ENCODE peak calls at places on chromosome 6, in eight cellular contexts. K is fibroblast of mammary gland, A is nephron progenitor cell, S is ascending aorta, C is endothelial cell, U is ovary, Z is progenitor cell of endocrine pancreas, F is AG04450. V is an unnamed sample.

GRCh38 chr6:122610690-122611455 is 668 bp downstream of the PKIB start:
- DNase-seq in K (peak), Z (peak), U (no peak), F (no peak), A (peak), C (peak), S (peak), V (no peak)

GRCh38 chr6:22099241-22099640 is 197.6 kb downstream of the PRL start:
- DNase-seq in Z (no peak), C (no peak), U (no peak), K (no peak), A (no peak), F (no peak), S (no peak), V (no peak)

GRCh38 chr6:37643851-37644672 is 53.6 kb downstream of the MDGA1 start:
- DNase-seq in U (no peak), S (no peak), K (no peak), A (no peak), F (no peak), C (no peak), Z (no peak), V (no peak)

GRCh38 chr6:52994031-52994788 is 874 bp downstream of the GSTA4 start:
- DNase-seq in U (peak), K (peak), C (peak), Z (no peak), F (no peak), A (peak), S (peak), V (no peak)

GRCh38 chr6:89433637-89434499 is 916 bp downstream of the ANKRD6 start:
- DNase-seq in C (peak), S (peak), K (no peak), F (no peak), Z (peak), U (peak), A (peak), V (no peak)

GRCh38 chr6:69593706-69594105 is 203.1 kb downstream of the LMBRD1 start:
- DNase-seq in A (no peak), S (no peak), U (no peak), K (no peak), F (no peak), C (no peak), Z (no peak), V (no peak)

GRCh38 chr6:14861491-14861943 is 384.4 kb upstream of the JARID2 start:
- DNase-seq in S (no peak), C (no peak), F (no peak), A (no peak), U (no peak), K (no peak), Z (no peak), V (no peak)

GRCh38 chr6:156719395-156719719 is 57.8 kb upstream of the ARID1B start:
- DNase-seq in S (peak), C (no peak), A (no peak), Z (no peak), F (no peak), K (no peak), U (no peak), V (no peak)

GRCh38 chr6:19127085-19127484 is 710.1 kb upstream of the ID4 start:
- DNase-seq in U (no peak), S (no peak), C (no peak), Z (no peak), K (no peak), F (no peak), A (no peak), V (no peak)

GRCh38 chr6:49499121-49499520 is 602 bp upstream of the GLYATL3 start:
- DNase-seq in K (no peak), F (no peak), Z (no peak), S (no peak), U (no peak), C (no peak), A (no peak), V (no peak)

GRCh38 chr6:30645989-30646388 is 944 bp upstream of the C6orf136 start:
- DNase-seq in K (no peak), A (no peak), S (no peak), F (no peak), U (no peak), Z (no peak), C (no peak), V (no peak)

GRCh38 chr6:42222450-42222849 is 4.8 kb upstream of the MRPS10 start:
- DNase-seq in A (no peak), F (no peak), C (no peak), U (no peak), Z (no peak), K (no peak), S (no peak), V (no peak)

GRCh38 chr6:164097557-164098398 is 683.3 kb downstream of the QKI start:
- DNase-seq in A (no peak), F (no peak), C (peak), U (no peak), S (no peak), Z (no peak), K (peak), V (no peak)

GRCh38 chr6:46135176-46135575 is 5.4 kb downstream of the ENPP4 start:
- DNase-seq in C (no peak), U (no peak), A (no peak), K (no peak), Z (no peak), F (no peak), S (no peak), V (no peak)

GRCh38 chr6:53524455-53524815 is 20.5 kb downstream of the GCLC start:
- DNase-seq in A (no peak), K (peak), Z (no peak), S (no peak), F (no peak), U (no peak), C (no peak), V (no peak)

GRCh38 chr6:129050086-129050485 is 167.1 kb downstream of the LAMA2 start:
- DNase-seq in S (no peak), C (no peak), A (no peak), F (no peak), K (no peak), Z (no peak), U (no peak), V (no peak)

GRCh38 chr6:99522531-99522930 is 7.3 kb upstream of the USP45 start:
- DNase-seq in C (no peak), Z (no peak), F (no peak), A (no peak), S (no peak), U (no peak), K (peak), V (no peak)

GRCh38 chr6:38483526-38483925 is 156.2 kb downstream of the BTBD9 start:
- DNase-seq in Z (no peak), K (no peak), A (no peak), U (no peak), C (no peak), S (no peak), F (no peak), V (no peak)

GRCh38 chr6:80639243-80639642 is 532.8 kb downstream of the BCKDHB start:
- DNase-seq in A (no peak), U (no peak), C (no peak), F (no peak), S (no peak), Z (no peak), K (peak), V (no peak)

GRCh38 chr6:90328004-90328403 is 31.4 kb upstream of the BACH2 start:
- DNase-seq in K (peak), Z (no peak), F (no peak), S (no peak), U (no peak), A (no peak), C (no peak), V (no peak)

GRCh38 chr6:108876929-108877775 is 28.9 kb downstream of the ARMC2 start:
- DNase-seq in Z (no peak), F (no peak), A (no peak), S (peak), U (peak), C (no peak), K (peak), V (no peak)

GRCh38 chr6:155710704-155711103 is 255.1 kb upstream of the NOX3 start:
- DNase-seq in F (no peak), U (no peak), C (no peak), Z (no peak), S (no peak), K (no peak), A (no peak), V (no peak)

GRCh38 chr6:81565071-81565470 is 187.4 kb downstream of the TENT5A start:
- DNase-seq in F (no peak), U (no peak), K (no peak), C (no peak), A (no peak), S (no peak), Z (no peak), V (no peak)

GRCh38 chr6:159762681-159763293 is 942 bp downstream of the ACAT2 start:
- DNase-seq in S (no peak), Z (no peak), F (no peak), A (no peak), U (no peak), K (no peak), C (no peak), V (no peak)

GRCh38 chr6:169921853-169922779 is 170.7 kb downstream of the ERMARD start:
- DNase-seq in S (no peak), K (no peak), F (no peak), C (no peak), A (peak), Z (no peak), U (no peak), V (no peak)

GRCh38 chr6:75488026-75488425 is 5.6 kb downstream of the FILIP1 start:
- DNase-seq in C (no peak), A (no peak), U (no peak), Z (no peak), S (no peak), K (peak), F (peak), V (no peak)

GRCh38 chr6:166830185-166830890 is 126.0 kb downstream of the RNASET2 start:
- DNase-seq in U (no peak), Z (no peak), S (no peak), A (no peak), F (no peak), C (no peak), K (no peak), V (no peak)

GRCh38 chr6:93416575-93417420 is 2.6 kb downstream of the EPHA7 start:
- DNase-seq in U (peak), F (no peak), A (peak), S (peak), C (peak), K (no peak), Z (peak), V (peak)

GRCh38 chr6:166989427-166990034 is 9.7 kb upstream of the CEP43 start:
- DNase-seq in A (no peak), F (peak), K (peak), S (no peak), C (peak), U (no peak), Z (no peak), V (no peak)

GRCh38 chr6:150403458-150404245 is 34.8 kb downstream of the IYD start:
- DNase-seq in C (no peak), U (no peak), F (no peak), K (peak), A (no peak), S (peak), Z (no peak), V (no peak)

GRCh38 chr6:167760979-167761793 is 65.5 kb upstream of the AFDN start:
- DNase-seq in S (peak), F (no peak), A (peak), C (no peak), K (peak), U (peak), Z (no peak), V (no peak)

GRCh38 chr6:144809120-144809519 is 524.0 kb downstream of the UTRN start:
- DNase-seq in K (peak), S (no peak), Z (no peak), C (no peak), U (no peak), A (no peak), F (no peak), V (no peak)

GRCh38 chr6:141107562-141108160 is 1025.1 kb upstream of the GJE1 start:
- DNase-seq in K (peak), F (no peak), U (no peak), C (no peak), S (no peak), A (no peak), Z (no peak), V (no peak)

GRCh38 chr6:157222201-157222981 is 100.9 kb downstream of the TMEM242 start:
- DNase-seq in K (no peak), F (no peak), A (no peak), Z (no peak), S (peak), C (no peak), U (no peak), V (peak)

GRCh38 chr6:137097526-137097925 is 52.8 kb upstream of the IL20RA start:
- DNase-seq in S (no peak), F (no peak), C (no peak), K (no peak), U (no peak), Z (no peak), A (no peak), V (no peak)

GRCh38 chr6:137097057-137097456 is 52.3 kb upstream of the IL20RA start:
- DNase-seq in C (no peak), A (no peak), F (no peak), U (no peak), S (no peak), Z (no peak), K (peak), V (no peak)

GRCh38 chr6:137102050-137102848 is 57.5 kb upstream of the IL20RA start:
- DNase-seq in A (no peak), Z (no peak), K (peak), F (no peak), C (no peak), U (no peak), S (no peak), V (no peak)

GRCh38 chr6:137102851-137103492 is 58.2 kb upstream of the IL20RA start:
- DNase-seq in K (no peak), S (no peak), A (no peak), C (no peak), F (no peak), U (no peak), Z (no peak), V (no peak)

GRCh38 chr6:137099689-137100398 is 55.1 kb upstream of the IL20RA start:
- DNase-seq in U (no peak), S (no peak), K (no peak), C (no peak), Z (no peak), A (no peak), F (no peak), V (no peak)
- TF ChIP-seq CTCF in U (no peak), S (no peak), K (no peak), C (no peak), Z (no peak), A (no peak), F (no peak), V (no peak)

DNA sequence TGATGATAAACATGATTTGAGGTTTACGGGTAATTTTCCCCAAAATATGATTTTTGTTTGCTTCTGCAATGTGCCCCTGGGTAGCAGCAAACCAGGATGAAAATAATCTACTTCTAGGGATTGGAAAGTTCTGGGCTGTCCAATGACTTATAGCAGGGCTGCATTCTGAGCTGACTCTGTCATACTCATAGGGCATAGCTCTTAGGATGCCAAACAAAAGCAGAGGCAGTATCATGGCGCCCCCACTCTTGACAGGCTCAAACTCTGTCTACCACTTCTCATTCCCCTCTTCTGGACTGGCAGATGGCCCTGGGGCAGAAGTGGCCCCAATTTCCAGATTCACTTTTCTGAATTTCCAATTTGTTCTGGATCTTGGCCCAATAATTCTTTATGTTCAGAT is 10.3 kb downstream of the SERPINB1 start:
- DNase-seq in S (peak), F (no peak), A (no peak), C (no peak), U (no peak), Z (no peak), K (no peak), V (no peak)
- TF ChIP-seq CTCF in S (no peak), F (no peak), A (no peak), C (no peak), U (no peak), Z (no peak), K (no peak), V (no peak)

DNA sequence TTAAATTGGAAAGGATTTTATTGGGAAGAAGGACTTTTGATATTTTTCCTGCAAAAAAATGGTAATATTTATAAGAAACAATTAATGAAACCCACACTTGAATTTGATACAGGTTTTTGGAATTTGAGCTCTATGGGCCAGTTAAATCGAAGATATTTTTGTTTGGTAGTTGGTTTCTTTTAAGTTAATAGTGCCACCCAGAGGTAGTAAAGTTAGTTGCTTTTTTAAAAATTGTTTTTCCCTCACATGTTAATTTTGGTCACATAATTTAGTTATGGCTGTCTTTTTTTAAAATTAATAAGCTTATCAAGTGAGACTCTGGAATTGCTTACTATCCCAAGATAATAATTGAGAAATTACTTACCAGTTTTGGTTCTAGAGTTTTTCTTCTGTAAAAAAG is 7.1 kb downstream of the PRIM2 start:
- DNase-seq in U (no peak), S (no peak), C (no peak), A (no peak), Z (no peak), K (peak), F (no peak), V (no peak)
- TF ChIP-seq CTCF in U (no peak), S (peak), C (peak), A (peak), Z (peak), K (peak), F (peak), V (peak)

GRCh38 chr6:24054388-24054787 is 71.6 kb upstream of the NRSN1 start:
- DNase-seq in F (no peak), S (no peak), A (no peak), K (no peak), C (no peak), Z (no peak), U (no peak), V (no peak)
- TF ChIP-seq CTCF in F (no peak), S (no peak), A (no peak), K (no peak), C (no peak), Z (no peak), U (no peak), V (no peak)

DNA sequence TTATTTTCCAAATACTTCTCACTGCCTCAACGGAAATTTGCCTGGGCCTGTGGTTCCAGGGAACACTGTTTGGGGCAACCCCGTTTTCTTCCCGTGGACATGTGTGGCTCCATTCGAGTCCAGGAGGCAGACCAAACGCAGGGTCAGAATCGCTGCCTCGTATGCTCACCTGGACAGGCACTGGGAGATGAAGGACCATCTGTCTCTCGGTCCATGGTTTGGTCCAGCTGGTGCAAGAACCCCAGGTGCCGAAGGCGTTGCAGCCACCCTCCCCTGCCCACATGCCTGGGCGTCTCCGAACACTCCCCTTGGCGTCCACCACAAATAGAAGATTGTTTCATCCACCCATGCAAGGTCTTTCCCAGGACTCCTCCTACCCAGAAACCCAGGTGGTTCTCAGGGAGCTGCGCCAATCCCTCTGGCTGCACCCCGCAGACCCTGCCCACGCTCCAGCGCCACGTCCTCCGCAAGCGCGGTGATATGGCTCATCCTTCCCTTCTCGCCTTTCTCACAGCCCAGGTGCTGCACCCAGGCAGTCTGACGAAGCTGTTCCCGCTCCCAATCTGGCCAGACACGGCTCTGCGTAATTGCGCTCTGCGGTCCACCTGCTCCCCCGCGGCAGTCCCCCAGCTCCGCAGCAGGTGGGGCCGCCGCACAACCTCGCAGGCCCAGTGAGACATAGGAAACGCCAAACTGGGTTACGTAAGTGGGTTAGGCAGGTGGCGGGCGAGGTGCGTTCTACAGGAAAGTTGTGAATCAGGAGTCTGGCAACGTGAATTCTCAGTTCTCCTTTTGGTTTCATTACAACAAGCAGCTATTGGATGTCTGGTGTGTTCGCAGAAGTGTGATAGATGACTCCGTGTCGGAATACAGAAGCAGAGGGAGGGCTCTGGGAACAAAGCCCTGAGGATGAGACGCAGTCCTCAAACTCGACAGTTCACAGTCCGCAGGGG is 146.2 kb upstream of the ECI2 start:
- DNase-seq in A (peak), C (peak), Z (peak), K (peak), S (no peak), U (no peak), F (no peak), V (no peak)
- TF ChIP-seq CTCF in A (peak), C (no peak), Z (peak), K (no peak), S (peak), U (no peak), F (peak), V (peak)

V was measured in type B pancreatic cell.